ENCODE peak calls at places on chromosomes 3 and 15, in five cellular contexts. B is cardiac muscle cell, G is tibial artery, D is mammary epithelial cell, X is HL-60. V is an unnamed sample.

GRCh38 chr3:38651153-38651789 is 1.8 kb upstream of the SCN5A start:
- DNase-seq in D (peak), X (peak), B (peak), G (peak), V (peak)

GRCh38 chr3:119911748-119912147 is 129.8 kb downstream of the NR1I2 start:
- DNase-seq in X (no peak), D (no peak), G (no peak), B (no peak), V (peak)

GRCh38 chr15:65569728-65570127 is 39.5 kb downstream of the HACD3 start:
- DNase-seq in B (no peak), X (no peak), D (no peak), G (no peak), V (no peak)

GRCh38 chr3:150467381-150467780 is 59.3 kb downstream of the TSC22D2 start:
- DNase-seq in G (no peak), D (no peak), X (no peak), B (no peak), V (no peak)

GRCh38 chr15:82047493-82048446 is 2.0 kb upstream of the MEX3B start:
- DNase-seq in B (peak), X (no peak), G (peak), D (peak), V (no peak)

GRCh38 chr3:126147932-126148683 is 32.3 kb downstream of the ALDH1L1 start:
- DNase-seq in G (no peak), X (no peak), B (no peak), D (no peak), V (no peak)

GRCh38 chr3:42148982-42149432 is 57.9 kb downstream of the TRAK1 start:
- DNase-seq in G (peak), X (no peak), B (peak), D (no peak), V (no peak)

GRCh38 chr3:49799761-49800160 is at the start of gene CDHR4:
- DNase-seq in B (peak), G (peak), X (no peak), D (peak), V (no peak)

GRCh38 chr15:63602595-63602994 is 5.4 kb downstream of the FBXL22 start:
- DNase-seq in B (no peak), G (no peak), D (no peak), X (no peak), V (no peak)

GRCh38 chr3:10437272-10437994 is 68.0 kb downstream of the ATP2B2 start:
- DNase-seq in G (no peak), B (peak), D (peak), X (no peak), V (peak)

GRCh38 chr3:32226875-32227500 is 11.5 kb upstream of the CMTM8 start:
- DNase-seq in X (no peak), G (no peak), B (peak), D (peak), V (no peak)

GRCh38 chr3:110017304-110017703 is 680.0 kb upstream of the DPPA4 start:
- DNase-seq in B (no peak), G (no peak), X (no peak), D (no peak), V (no peak)

GRCh38 chr15:69450968-69451695 is 1.5 kb upstream of the RPLP1 start:
- DNase-seq in X (no peak), D (no peak), B (no peak), G (no peak), V (no peak)

GRCh38 chr15:65377105-65377975 is 462 bp downstream of the IGDCC3 start:
- DNase-seq in B (peak), D (peak), G (no peak), X (no peak), V (no peak)

GRCh38 chr15:80317389-80318169 is 65.6 kb upstream of the CTXND1 start:
- DNase-seq in G (no peak), D (peak), B (peak), X (no peak), V (peak)

GRCh38 chr3:178246004-178246403 is 290.2 kb upstream of the KCNMB2 start:
- DNase-seq in X (no peak), D (no peak), B (no peak), G (no peak), V (peak)

GRCh38 chr3:150183619-150184425 is 213.1 kb upstream of the PFN2 start:
- DNase-seq in G (peak), B (peak), X (peak), D (peak), V (peak)

GRCh38 chr3:42190701-42191442 is 75.1 kb downstream of the CCK start:
- DNase-seq in D (peak), X (peak), G (peak), B (peak), V (peak)

GRCh38 chr15:77974098-77974414 is 103.5 kb downstream of the TBC1D2B start:
- DNase-seq in X (no peak), B (peak), D (no peak), G (no peak), V (no peak)

GRCh38 chr3:33196538-33196937 is 22.1 kb downstream of the SUSD5 start:
- DNase-seq in D (no peak), X (no peak), B (no peak), G (no peak), V (no peak)

GRCh38 chr3:128665362-128666021 is 14.9 kb upstream of the RPN1 start:
- DNase-seq in X (no peak), D (no peak), G (no peak), B (peak), V (no peak)

GRCh38 chr3:127889461-127889863 is 25.6 kb upstream of the KBTBD12 start:
- DNase-seq in G (peak), B (peak), D (peak), X (no peak), V (no peak)

GRCh38 chr3:47542614-47543173 is 29.2 kb upstream of the ELP6 start:
- DNase-seq in B (peak), D (peak), X (no peak), G (peak), V (no peak)

GRCh38 chr3:167723872-167724271 is 10.8 kb downstream of the PDCD10 start:
- DNase-seq in G (no peak), D (no peak), X (no peak), B (no peak), V (no peak)

GRCh38 chr3:58388550-58389061 is 45.0 kb downstream of the PDHB start:
- DNase-seq in D (no peak), G (no peak), X (no peak), B (peak), V (no peak)

DNA sequence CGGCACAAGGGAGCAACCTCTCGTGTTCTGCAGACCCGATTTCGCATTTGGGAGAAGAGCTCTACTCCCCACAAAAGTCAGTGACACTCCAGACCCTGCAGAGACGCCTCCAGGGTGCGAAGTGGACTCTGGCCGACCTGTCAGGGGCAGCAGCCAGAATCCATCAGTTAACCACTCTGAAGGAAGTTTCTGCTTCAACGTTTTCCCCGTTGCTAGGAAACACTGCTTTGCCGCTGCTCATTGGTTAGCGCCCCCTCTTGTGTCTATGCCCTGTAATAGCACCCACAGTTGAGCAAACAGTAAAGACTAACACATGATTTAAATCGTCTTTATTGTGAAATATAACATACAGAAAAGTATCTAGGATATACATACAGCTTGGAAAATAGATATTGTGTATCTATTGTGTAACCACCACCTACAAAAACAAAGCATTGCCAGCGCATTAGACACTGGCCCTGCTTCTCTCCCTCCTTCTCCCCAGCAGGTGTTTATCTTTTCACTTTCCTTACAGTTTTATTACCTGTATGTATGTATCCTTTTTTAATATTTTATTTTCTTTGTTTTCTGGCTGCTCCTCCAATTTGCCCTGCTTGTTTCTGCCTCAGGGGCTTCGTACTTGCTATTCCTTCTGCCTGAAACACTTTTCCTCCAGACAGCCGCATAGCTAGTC is 38.9 kb downstream of the TMEM40 start:
- DNase-seq in X (peak), D (peak), G (peak), B (peak), V (peak)
- TF ChIP-seq CTCF in X (peak), D (peak), G (peak), B (peak), V (peak)

GRCh38 chr15:90232941-90233700 is 620 bp downstream of the CIB1 start:
- DNase-seq in X (peak), G (peak), D (peak), B (peak), V (peak)

GRCh38 chr15:90232196-90232595 is 1.5 kb downstream of the CIB1 start:
- DNase-seq in B (no peak), X (no peak), G (no peak), D (peak), V (peak)

GRCh38 chr15:90230071-90230494 is 3.7 kb downstream of the CIB1 start:
- DNase-seq in D (no peak), B (no peak), X (no peak), G (no peak), V (no peak)

GRCh38 chr15:90230610-90231009 is 3.1 kb downstream of the CIB1 start:
- DNase-seq in G (no peak), B (no peak), X (no peak), D (no peak), V (no peak)

DNA sequence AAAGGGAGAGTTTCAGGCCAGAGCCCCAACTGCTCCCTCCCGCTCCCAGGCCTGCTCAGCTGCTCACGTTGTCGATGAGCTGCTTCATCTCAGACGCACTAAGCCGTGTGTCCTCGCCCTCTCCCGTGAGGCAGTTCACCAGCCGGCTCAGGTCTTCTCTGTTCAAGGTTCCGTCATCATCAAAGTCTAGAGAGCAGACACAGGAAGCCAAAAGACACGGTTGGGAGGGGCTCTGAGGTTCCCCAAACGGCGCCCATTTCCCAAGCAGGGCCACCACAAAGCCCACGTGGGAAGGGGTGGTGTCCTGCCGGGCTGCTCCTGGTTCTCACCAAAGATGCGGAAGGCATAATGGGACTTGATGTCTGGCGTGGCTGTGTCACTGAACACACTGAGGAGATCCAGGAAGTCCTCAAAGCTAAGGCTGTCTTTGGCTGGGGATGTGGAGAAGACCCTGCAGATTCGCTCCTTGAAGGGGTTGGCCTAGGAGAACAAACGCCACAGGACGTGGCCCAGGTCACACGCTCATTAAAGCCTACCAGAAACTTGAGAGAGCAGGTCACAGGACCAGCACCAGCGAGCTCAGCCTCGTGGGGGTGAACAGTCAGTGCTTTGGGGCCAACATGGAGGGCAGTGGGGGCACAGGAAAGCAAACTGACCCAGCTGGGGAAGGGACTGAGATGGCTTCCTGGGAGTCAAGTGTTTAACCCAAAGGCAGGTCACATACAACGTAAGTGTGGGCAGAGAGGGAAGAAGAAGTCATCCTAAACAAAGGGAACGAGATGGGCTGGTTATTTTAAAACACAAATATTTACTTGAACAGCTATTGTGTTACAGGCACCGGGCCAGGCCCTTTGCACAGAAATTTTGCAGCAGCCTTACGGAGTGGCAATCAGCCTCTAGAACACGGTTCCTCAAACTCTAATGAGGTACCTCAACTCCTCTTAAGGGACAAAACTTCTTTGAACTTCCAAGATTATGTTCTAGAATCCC is 2.4 kb downstream of the CIB1 start:
- DNase-seq in X (peak), B (no peak), G (peak), D (no peak), V (peak)
- H3K4me3 ChIP-seq in X (no peak), B (no peak), G (no peak), D (no peak), V (peak)

DNA sequence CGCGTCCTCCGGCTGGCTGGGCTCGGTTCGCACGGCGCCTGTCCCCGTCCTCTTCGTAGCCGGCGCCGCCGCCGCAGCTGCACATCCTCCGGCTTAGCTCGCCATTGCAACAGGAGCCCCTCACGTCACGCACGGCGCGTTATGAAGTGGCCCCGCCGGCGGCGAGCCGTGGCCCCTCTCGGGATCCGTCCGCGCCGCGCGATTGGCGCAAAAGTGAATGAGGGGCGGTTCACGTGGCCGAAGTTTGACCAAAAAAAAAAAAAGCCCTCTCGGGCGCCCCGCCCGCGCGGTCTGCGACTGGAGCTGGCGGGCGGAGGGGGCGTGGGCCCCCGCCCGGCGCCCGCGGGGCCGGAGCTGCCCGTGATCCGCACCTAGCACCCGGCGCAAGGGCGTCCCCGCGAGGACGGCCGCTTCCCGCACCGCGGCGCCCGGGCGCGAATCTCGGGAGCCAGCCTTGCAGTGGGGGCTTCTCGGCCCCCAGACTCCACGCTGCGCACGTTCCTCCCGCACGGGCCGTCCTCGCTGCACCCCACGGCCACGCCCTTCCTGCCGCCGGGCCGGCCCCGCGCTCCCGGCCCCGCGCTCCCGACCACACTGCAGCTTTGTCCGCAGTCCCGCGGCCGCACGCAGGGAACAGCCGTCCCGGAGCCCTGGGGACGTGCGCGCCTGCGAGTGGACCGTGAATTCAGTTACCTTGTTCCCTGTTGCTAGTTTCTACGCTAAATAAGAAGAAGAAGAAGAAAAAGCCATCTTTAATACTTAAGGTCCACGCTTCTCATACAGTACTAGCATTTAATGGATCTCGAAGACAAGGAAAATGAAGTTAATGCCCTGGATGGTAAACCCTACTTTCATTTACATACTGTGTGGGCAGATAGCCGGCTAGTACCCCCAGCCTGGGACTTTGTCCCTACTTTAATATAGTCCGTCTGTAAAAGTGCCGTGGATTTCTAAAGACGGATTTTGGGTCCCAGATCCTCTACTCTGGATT is at the start of gene CHSY1:
- DNase-seq in X (peak), D (peak), B (peak), G (peak), V (peak)
- TF ChIP-seq CTCF in X (no peak), D (no peak), B (peak), G (peak), V (peak)

DNA sequence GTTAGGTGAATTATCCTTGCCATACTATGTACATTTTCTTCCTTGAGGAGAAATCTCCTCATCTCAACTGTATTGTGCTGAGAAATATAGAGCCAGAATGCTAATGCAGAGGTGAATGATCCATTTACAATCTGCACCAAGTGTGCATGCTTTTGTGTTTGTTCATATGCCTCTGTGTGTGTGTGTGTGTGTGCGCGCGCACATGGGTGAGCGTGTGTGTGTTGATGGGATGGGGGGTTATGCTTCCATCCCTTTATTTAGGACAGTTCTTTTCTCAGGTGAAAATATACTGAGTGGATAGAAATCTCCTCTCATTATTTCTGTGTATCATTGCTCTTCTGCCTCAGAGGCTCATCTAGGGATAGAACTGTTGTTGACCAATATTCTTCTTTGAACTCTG is 626.1 kb downstream of the MCTP2 start:
- DNase-seq in G (no peak), D (no peak), X (no peak), B (no peak), V (no peak)
- H3K4me3 ChIP-seq in G (no peak), D (no peak), X (no peak), B (no peak), V (no peak)

GRCh38 chr3:159796226-159796625 is 192.4 kb upstream of the IL12A start:
- DNase-seq in G (no peak), B (no peak), X (no peak), D (no peak), V (no peak)
- TF ChIP-seq CTCF in G (no peak), B (no peak), X (no peak), D (no peak), V (no peak)

V was measured in GM12865.